ENCODE peak calls at places on chromosome 16, in nine cellular contexts. I is astrocyte of the hippocampus; Y is glutamatergic neuron; T is stimulated activated CD4-positive, alpha-beta T cell treated with anti-CD3 and anti-CD28 coated beads, Interleukin-12 subunit alpha, Interleukin-12 subunit beta, amount 100 ng/mL, for 4 hours; V is activated gamma-delta T cell treated with Interleukin-2 at 50 U/mL for 16 hours; L is posterior cingulate gyrus; K is activated CD8-positive, alpha-beta memory T cell treated with anti-CD3 and anti-CD28 coated beads for 48 hours; H is left kidney; W is GM12891. N is an unnamed sample.

GRCh38 chr16:81473969-81474959 is 29.7 kb downstream of the CMIP start:
- DNase-seq in I (no peak), Y (no peak), T (no peak), V (no peak), L (no peak), K (no peak), H (no peak), W (no peak), N (no peak)

GRCh38 chr16:21638573-21638975 is 13.8 kb downstream of the IGSF6 start:
- DNase-seq in I (no peak), Y (no peak), T (no peak), V (no peak), L (no peak), K (no peak), H (no peak), W (no peak), N (no peak)

GRCh38 chr16:70746708-70747424 is 54.1 kb downstream of the VAC14 start:
- DNase-seq in I (peak; percentile 84), Y (no peak), T (no peak), V (no peak), L (no peak), K (no peak), H (no peak), W (no peak), N (no peak)

GRCh38 chr16:88690341-88691128 is 4.2 kb upstream of the SNAI3 start:
- DNase-seq in I (no peak), Y (no peak), T (no peak), V (no peak), L (no peak), K (no peak), H (no peak), W (no peak), N (no peak)

GRCh38 chr16:19860146-19861030 is 24.3 kb downstream of the GPRC5B start:
- DNase-seq in I (peak; percentile 97), Y (no peak), T (no peak), V (no peak), L (no peak), K (no peak), H (peak; percentile 33), W (no peak), N (no peak)

GRCh38 chr16:67199011-67199807 is at the start of gene ELMO3:
- DNase-seq in I (no peak), Y (peak; percentile 68), T (no peak), V (no peak), L (no peak), K (no peak), H (peak; percentile 56), W (no peak), N (no peak)

GRCh38 chr16:76386784-76387183 is 109.6 kb downstream of the CNTNAP4 start:
- DNase-seq in I (peak; percentile 29), Y (no peak), T (no peak), V (no peak), L (no peak), K (no peak), H (no peak), W (no peak), N (no peak)

GRCh38 chr16:53183442-53183841 is 128.7 kb downstream of the CHD9 start:
- DNase-seq in I (no peak), Y (no peak), T (no peak), V (no peak), L (no peak), K (no peak), H (no peak), W (no peak), N (no peak)

GRCh38 chr16:1678500-1679098 is 520 bp downstream of the JPT2 start:
- DNase-seq in I (peak; percentile 60), Y (peak; percentile 31), T (peak; percentile 44), V (peak; percentile 45), L (no peak), K (no peak), H (peak; percentile 70), W (no peak), N (peak; percentile 30)

GRCh38 chr16:73124665-73125064 is 76.7 kb upstream of the ZFHX3 start:
- DNase-seq in I (no peak), Y (no peak), T (no peak), V (no peak), L (no peak), K (no peak), H (no peak), W (no peak), N (no peak)

GRCh38 chr16:13702614-13703013 is 217.3 kb upstream of the ERCC4 start:
- DNase-seq in I (no peak), Y (no peak), T (no peak), V (no peak), L (no peak), K (no peak), H (no peak), W (no peak), N (no peak)

GRCh38 chr16:65700599-65700998 is 578.7 kb upstream of the CDH11 start:
- DNase-seq in I (no peak), Y (no peak), T (no peak), V (no peak), L (no peak), K (no peak), H (no peak), W (no peak), N (no peak)

GRCh38 chr16:74984194-74984669 is 691 bp downstream of the WDR59 start:
- DNase-seq in I (peak; percentile 40), Y (no peak), T (peak; percentile 17), V (no peak), L (no peak), K (no peak), H (no peak), W (no peak), N (no peak)

GRCh38 chr16:62821771-62822170 is 785.5 kb upstream of the CDH8 start:
- DNase-seq in I (no peak), Y (no peak), T (no peak), V (no peak), L (no peak), K (no peak), H (no peak), W (no peak), N (no peak)

GRCh38 chr16:27403601-27403992 is 1.6 kb downstream of the IL21R start:
- DNase-seq in I (no peak), Y (no peak), T (no peak), V (no peak), L (no peak), K (no peak), H (no peak), W (no peak), N (no peak)

GRCh38 chr16:56931769-56932587 is at the start of gene HERPUD1:
- DNase-seq in I (peak; percentile 99), Y (peak; percentile 97), T (peak; percentile 98), V (peak; percentile 99), L (peak; percentile 100), K (peak; percentile 99), H (peak; percentile 99), W (peak; percentile 98), N (peak; percentile 95)

GRCh38 chr16:88613911-88614817 is 24.2 kb upstream of the IL17C start:
- DNase-seq in I (peak; percentile 21), Y (no peak), T (no peak), V (no peak), L (no peak), K (no peak), H (no peak), W (no peak), N (no peak)

GRCh38 chr16:49338867-49339266 is 34.7 kb upstream of the C16orf78 start:
- DNase-seq in I (no peak), Y (no peak), T (no peak), V (no peak), L (no peak), K (no peak), H (no peak), W (no peak), N (no peak)

GRCh38 chr16:84048306-84048705 is 5.7 kb upstream of the SLC38A8 start:
- DNase-seq in I (no peak), Y (no peak), T (no peak), V (no peak), L (no peak), K (no peak), H (no peak), W (no peak), N (no peak)

GRCh38 chr16:77723108-77723514 is 797 bp downstream of the NUDT7 start:
- DNase-seq in I (peak; percentile 42), Y (no peak), T (peak; percentile 3), V (no peak), L (no peak), K (no peak), H (peak; percentile 34), W (no peak), N (no peak)

GRCh38 chr16:20291807-20292206 is 35.5 kb downstream of the GP2 start:
- DNase-seq in I (no peak), Y (peak; percentile 64), T (no peak), V (no peak), L (no peak), K (no peak), H (no peak), W (no peak), N (no peak)

GRCh38 chr16:72014675-72015074 is 6.1 kb downstream of the DHODH start:
- DNase-seq in I (no peak), Y (no peak), T (no peak), V (no peak), L (no peak), K (no peak), H (no peak), W (no peak), N (no peak)

GRCh38 chr16:56607675-56608042 is 725 bp upstream of the MT2A start:
- DNase-seq in I (peak; percentile 42), Y (no peak), T (no peak), V (no peak), L (no peak), K (no peak), H (no peak), W (no peak), N (no peak)

GRCh38 chr16:84198401-84198800 is 7.4 kb downstream of the ADAD2 start:
- DNase-seq in I (peak; percentile 72), Y (peak; percentile 70), T (no peak), V (no peak), L (no peak), K (no peak), H (no peak), W (no peak), N (no peak)

N was measured in NK-92 treated with Interleukin-12 subunit alpha and Interleukin-12 subunit beta, amount 100 ng/mL, for 24 hours.